ENCODE peak calls at places on chromosomes 13 and 19, in ten cellular contexts. One of them, this sample, is unnamed.

GRCh38 chr13:25847145-25847544 is 204.7 kb downstream of the SHISA2 start:
- DNase-seq in suprapubic skin: no peak
- DNase-seq in tibial nerve: no peak
- DNase-seq in CD4-positive, CD25-positive, alpha-beta regulatory T cell: peak
- DNase-seq in aorta: no peak
- DNase-seq in cardiac muscle cell: no peak
- DNase-seq in ovary: no peak
- DNase-seq in Peyer's patch: no peak
- DNase-seq in fibroblast of the aortic adventitia: no peak
- DNase-seq in dorsolateral prefrontal cortex: no peak
- DNase-seq in this sample: no peak

GRCh38 chr13:76822691-76823267 is 63.4 kb downstream of the KCTD12 start:
- DNase-seq in suprapubic skin: no peak
- DNase-seq in tibial nerve: no peak
- DNase-seq in CD4-positive, CD25-positive, alpha-beta regulatory T cell: peak
- DNase-seq in aorta: no peak
- DNase-seq in cardiac muscle cell: peak
- DNase-seq in ovary: no peak
- DNase-seq in Peyer's patch: no peak
- DNase-seq in fibroblast of the aortic adventitia: peak
- DNase-seq in dorsolateral prefrontal cortex: no peak
- DNase-seq in this sample: peak

GRCh38 chr19:40270362-40271089 is 14.6 kb downstream of the AKT2 start:
- DNase-seq in suprapubic skin: no peak
- DNase-seq in tibial nerve: no peak
- DNase-seq in CD4-positive, CD25-positive, alpha-beta regulatory T cell: no peak
- DNase-seq in aorta: no peak
- DNase-seq in cardiac muscle cell: no peak
- DNase-seq in ovary: no peak
- DNase-seq in Peyer's patch: no peak
- DNase-seq in fibroblast of the aortic adventitia: no peak
- DNase-seq in dorsolateral prefrontal cortex: peak
- DNase-seq in this sample: no peak

GRCh38 chr13:80336335-80336734 is 4.6 kb downstream of the SPRY2 start:
- DNase-seq in suprapubic skin: no peak
- DNase-seq in tibial nerve: no peak
- DNase-seq in CD4-positive, CD25-positive, alpha-beta regulatory T cell: no peak
- DNase-seq in aorta: no peak
- DNase-seq in cardiac muscle cell: peak
- DNase-seq in ovary: no peak
- DNase-seq in Peyer's patch: no peak
- DNase-seq in fibroblast of the aortic adventitia: peak
- DNase-seq in dorsolateral prefrontal cortex: no peak
- DNase-seq in this sample: peak

GRCh38 chr19:23281663-23282276 is 31.6 kb upstream of the ZNF724 start:
- DNase-seq in suprapubic skin: no peak
- DNase-seq in tibial nerve: no peak
- DNase-seq in CD4-positive, CD25-positive, alpha-beta regulatory T cell: no peak
- DNase-seq in aorta: no peak
- DNase-seq in cardiac muscle cell: no peak
- DNase-seq in ovary: no peak
- DNase-seq in Peyer's patch: no peak
- DNase-seq in fibroblast of the aortic adventitia: no peak
- DNase-seq in dorsolateral prefrontal cortex: no peak
- DNase-seq in this sample: no peak

GRCh38 chr13:97267418-97268059 is 45.4 kb downstream of the MBNL2 start:
- DNase-seq in suprapubic skin: no peak
- DNase-seq in tibial nerve: no peak
- DNase-seq in CD4-positive, CD25-positive, alpha-beta regulatory T cell: no peak
- DNase-seq in aorta: no peak
- DNase-seq in cardiac muscle cell: no peak
- DNase-seq in ovary: no peak
- DNase-seq in Peyer's patch: no peak
- DNase-seq in fibroblast of the aortic adventitia: no peak
- DNase-seq in dorsolateral prefrontal cortex: no peak
- DNase-seq in this sample: no peak

GRCh38 chr13:51803422-51804294 is at the start of gene DHRS12:
- DNase-seq in suprapubic skin: peak
- DNase-seq in tibial nerve: peak
- DNase-seq in CD4-positive, CD25-positive, alpha-beta regulatory T cell: peak
- DNase-seq in aorta: peak
- DNase-seq in cardiac muscle cell: peak
- DNase-seq in ovary: peak
- DNase-seq in Peyer's patch: peak
- DNase-seq in fibroblast of the aortic adventitia: peak
- DNase-seq in dorsolateral prefrontal cortex: peak
- DNase-seq in this sample: peak

GRCh38 chr13:104553156-104553555 is 1486.9 kb upstream of the SLC10A2 start:
- DNase-seq in suprapubic skin: no peak
- DNase-seq in tibial nerve: no peak
- DNase-seq in CD4-positive, CD25-positive, alpha-beta regulatory T cell: no peak
- DNase-seq in aorta: no peak
- DNase-seq in cardiac muscle cell: peak
- DNase-seq in ovary: no peak
- DNase-seq in Peyer's patch: no peak
- DNase-seq in fibroblast of the aortic adventitia: no peak
- DNase-seq in dorsolateral prefrontal cortex: no peak
- DNase-seq in this sample: peak

GRCh38 chr13:47175172-47175806 is 278.4 kb upstream of the HTR2A start:
- DNase-seq in suprapubic skin: no peak
- DNase-seq in tibial nerve: no peak
- DNase-seq in CD4-positive, CD25-positive, alpha-beta regulatory T cell: no peak
- DNase-seq in aorta: no peak
- DNase-seq in cardiac muscle cell: peak
- DNase-seq in ovary: no peak
- DNase-seq in Peyer's patch: no peak
- DNase-seq in fibroblast of the aortic adventitia: peak
- DNase-seq in dorsolateral prefrontal cortex: no peak
- DNase-seq in this sample: peak

GRCh38 chr13:85586856-85587255 is 212.4 kb downstream of the SLITRK6 start:
- DNase-seq in suprapubic skin: no peak
- DNase-seq in tibial nerve: no peak
- DNase-seq in CD4-positive, CD25-positive, alpha-beta regulatory T cell: no peak
- DNase-seq in aorta: no peak
- DNase-seq in cardiac muscle cell: no peak
- DNase-seq in ovary: no peak
- DNase-seq in Peyer's patch: no peak
- DNase-seq in fibroblast of the aortic adventitia: no peak
- DNase-seq in dorsolateral prefrontal cortex: no peak
- DNase-seq in this sample: no peak

GRCh38 chr13:21106089-21106488 is 44.7 kb upstream of the LATS2 start:
- DNase-seq in suprapubic skin: peak
- DNase-seq in tibial nerve: no peak
- DNase-seq in CD4-positive, CD25-positive, alpha-beta regulatory T cell: no peak
- DNase-seq in aorta: no peak
- DNase-seq in cardiac muscle cell: peak
- DNase-seq in ovary: no peak
- DNase-seq in Peyer's patch: no peak
- DNase-seq in fibroblast of the aortic adventitia: no peak
- DNase-seq in dorsolateral prefrontal cortex: no peak
- DNase-seq in this sample: peak

DNA sequence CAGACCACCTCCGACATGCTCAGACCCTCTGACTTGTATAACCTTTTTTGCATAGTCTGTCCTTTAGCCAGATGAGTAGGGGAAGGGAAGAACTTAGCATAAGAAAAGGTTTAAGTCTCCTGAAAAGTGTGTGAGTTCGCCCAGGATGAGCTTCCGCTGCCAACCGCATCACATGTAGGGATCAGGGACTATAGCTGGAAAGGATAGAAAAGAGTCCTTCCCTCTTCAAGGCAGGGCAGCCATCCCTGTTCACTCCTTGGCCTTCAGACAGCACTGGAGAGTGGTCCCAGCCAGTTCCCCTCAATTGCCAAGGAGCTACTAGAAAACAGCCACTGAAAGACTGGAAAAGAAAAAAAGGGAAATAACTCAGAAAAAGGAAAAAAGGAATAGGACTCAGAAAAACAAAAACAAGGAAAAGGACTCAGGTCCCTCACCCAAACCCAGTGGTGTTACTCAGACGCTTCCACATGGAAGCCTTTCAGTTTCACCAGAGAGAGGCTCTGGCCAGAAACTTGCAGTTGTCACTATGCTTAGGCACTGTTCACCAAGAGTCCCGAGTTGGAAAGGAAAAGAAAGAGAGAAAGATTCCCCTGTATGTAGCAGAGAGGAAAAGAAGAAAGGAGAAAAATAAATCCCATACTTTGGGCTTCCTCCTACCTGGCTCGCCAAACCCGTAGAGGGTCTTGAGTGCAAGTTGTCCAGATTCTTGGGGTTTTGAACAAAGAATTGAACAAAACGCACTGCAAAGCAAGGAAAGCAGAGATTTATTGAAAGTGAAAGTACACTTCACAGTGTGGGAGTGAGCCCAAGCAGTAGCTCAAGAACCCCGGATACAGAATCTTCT is 5.6 kb upstream of the TM9SF2 start:
- DNase-seq in suprapubic skin: no peak
- DNase-seq in tibial nerve: no peak
- DNase-seq in CD4-positive, CD25-positive, alpha-beta regulatory T cell: no peak
- DNase-seq in aorta: no peak
- DNase-seq in cardiac muscle cell: no peak
- DNase-seq in ovary: no peak
- DNase-seq in Peyer's patch: no peak
- DNase-seq in fibroblast of the aortic adventitia: peak
- DNase-seq in dorsolateral prefrontal cortex: no peak
- DNase-seq in this sample: no peak
- H3K4me3 ChIP-seq in suprapubic skin: peak
- H3K4me3 ChIP-seq in tibial nerve: peak
- H3K4me3 ChIP-seq in CD4-positive, CD25-positive, alpha-beta regulatory T cell: peak
- H3K4me3 ChIP-seq in aorta: no peak
- H3K4me3 ChIP-seq in cardiac muscle cell: no peak
- H3K4me3 ChIP-seq in ovary: peak
- H3K4me3 ChIP-seq in Peyer's patch: peak
- H3K4me3 ChIP-seq in fibroblast of the aortic adventitia: peak
- H3K4me3 ChIP-seq in dorsolateral prefrontal cortex: peak
- H3K4me3 ChIP-seq in this sample: peak

GRCh38 chr19:49282184-49282583 is 42.8 kb downstream of the SLC6A16 start:
- DNase-seq in suprapubic skin: no peak
- DNase-seq in tibial nerve: no peak
- DNase-seq in CD4-positive, CD25-positive, alpha-beta regulatory T cell: no peak
- DNase-seq in aorta: no peak
- DNase-seq in cardiac muscle cell: no peak
- DNase-seq in ovary: no peak
- DNase-seq in Peyer's patch: no peak
- DNase-seq in fibroblast of the aortic adventitia: no peak
- DNase-seq in dorsolateral prefrontal cortex: no peak
- DNase-seq in this sample: no peak
- H3K4me3 ChIP-seq in suprapubic skin: no peak
- H3K4me3 ChIP-seq in tibial nerve: no peak
- H3K4me3 ChIP-seq in CD4-positive, CD25-positive, alpha-beta regulatory T cell: no peak
- H3K4me3 ChIP-seq in aorta: no peak
- H3K4me3 ChIP-seq in cardiac muscle cell: no peak
- H3K4me3 ChIP-seq in ovary: no peak
- H3K4me3 ChIP-seq in Peyer's patch: no peak
- H3K4me3 ChIP-seq in fibroblast of the aortic adventitia: no peak
- H3K4me3 ChIP-seq in dorsolateral prefrontal cortex: no peak
- H3K4me3 ChIP-seq in this sample: no peak

DNA sequence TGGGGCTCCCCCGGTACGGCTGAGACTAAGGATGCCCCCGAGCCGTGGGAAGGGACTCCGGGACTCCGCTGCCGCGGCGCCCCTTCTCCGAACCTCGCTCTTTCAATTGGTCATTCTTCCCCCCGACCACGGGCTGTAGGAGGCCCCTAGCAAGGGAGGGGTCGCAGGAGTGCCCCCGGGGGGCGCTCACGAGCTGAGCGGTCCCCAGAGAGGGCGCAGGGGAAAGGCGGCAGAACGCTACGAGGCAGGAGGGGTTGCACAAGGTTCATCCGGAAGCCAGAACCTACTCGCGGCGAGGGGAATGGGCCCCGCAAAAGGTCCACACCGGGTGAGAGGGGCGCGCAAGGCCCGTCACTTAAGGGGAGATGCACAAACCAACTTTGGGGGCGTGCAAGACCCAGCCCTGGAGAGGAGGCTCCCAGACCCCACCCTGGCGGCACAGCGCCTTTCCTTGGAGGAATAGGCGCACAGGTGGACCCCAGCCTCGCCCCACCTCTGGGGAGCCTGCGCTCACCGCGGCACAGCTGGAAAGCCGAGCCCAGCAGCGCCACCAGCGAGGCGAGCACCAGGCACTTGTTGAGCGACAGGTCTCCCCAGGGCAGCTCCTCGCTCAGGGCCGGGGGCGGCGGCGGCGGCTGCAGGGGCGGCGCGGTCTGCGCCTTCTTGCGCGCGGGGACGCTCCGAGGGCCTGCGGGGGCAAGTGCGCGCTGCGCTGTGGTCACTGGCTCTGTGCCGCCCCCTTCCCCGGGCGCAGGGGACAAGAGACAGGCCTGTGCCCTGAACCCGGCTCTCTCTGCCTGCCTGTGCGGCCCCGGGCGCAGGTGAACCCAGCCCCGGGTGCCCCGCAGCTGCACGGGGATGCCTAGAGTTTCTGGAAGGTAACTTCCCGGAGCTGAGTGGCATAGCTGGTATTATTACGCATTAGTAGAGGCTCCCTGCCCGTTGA is 2.8 kb downstream of the JSRP1 start:
- DNase-seq in suprapubic skin: no peak
- DNase-seq in tibial nerve: no peak
- DNase-seq in CD4-positive, CD25-positive, alpha-beta regulatory T cell: peak
- DNase-seq in aorta: no peak
- DNase-seq in cardiac muscle cell: no peak
- DNase-seq in ovary: no peak
- DNase-seq in Peyer's patch: no peak
- DNase-seq in fibroblast of the aortic adventitia: no peak
- DNase-seq in dorsolateral prefrontal cortex: no peak
- DNase-seq in this sample: no peak
- H3K4me3 ChIP-seq in suprapubic skin: peak
- H3K4me3 ChIP-seq in tibial nerve: peak
- H3K4me3 ChIP-seq in CD4-positive, CD25-positive, alpha-beta regulatory T cell: peak
- H3K4me3 ChIP-seq in aorta: no peak
- H3K4me3 ChIP-seq in cardiac muscle cell: peak
- H3K4me3 ChIP-seq in ovary: no peak
- H3K4me3 ChIP-seq in Peyer's patch: peak
- H3K4me3 ChIP-seq in fibroblast of the aortic adventitia: no peak
- H3K4me3 ChIP-seq in dorsolateral prefrontal cortex: no peak
- H3K4me3 ChIP-seq in this sample: no peak

DNA sequence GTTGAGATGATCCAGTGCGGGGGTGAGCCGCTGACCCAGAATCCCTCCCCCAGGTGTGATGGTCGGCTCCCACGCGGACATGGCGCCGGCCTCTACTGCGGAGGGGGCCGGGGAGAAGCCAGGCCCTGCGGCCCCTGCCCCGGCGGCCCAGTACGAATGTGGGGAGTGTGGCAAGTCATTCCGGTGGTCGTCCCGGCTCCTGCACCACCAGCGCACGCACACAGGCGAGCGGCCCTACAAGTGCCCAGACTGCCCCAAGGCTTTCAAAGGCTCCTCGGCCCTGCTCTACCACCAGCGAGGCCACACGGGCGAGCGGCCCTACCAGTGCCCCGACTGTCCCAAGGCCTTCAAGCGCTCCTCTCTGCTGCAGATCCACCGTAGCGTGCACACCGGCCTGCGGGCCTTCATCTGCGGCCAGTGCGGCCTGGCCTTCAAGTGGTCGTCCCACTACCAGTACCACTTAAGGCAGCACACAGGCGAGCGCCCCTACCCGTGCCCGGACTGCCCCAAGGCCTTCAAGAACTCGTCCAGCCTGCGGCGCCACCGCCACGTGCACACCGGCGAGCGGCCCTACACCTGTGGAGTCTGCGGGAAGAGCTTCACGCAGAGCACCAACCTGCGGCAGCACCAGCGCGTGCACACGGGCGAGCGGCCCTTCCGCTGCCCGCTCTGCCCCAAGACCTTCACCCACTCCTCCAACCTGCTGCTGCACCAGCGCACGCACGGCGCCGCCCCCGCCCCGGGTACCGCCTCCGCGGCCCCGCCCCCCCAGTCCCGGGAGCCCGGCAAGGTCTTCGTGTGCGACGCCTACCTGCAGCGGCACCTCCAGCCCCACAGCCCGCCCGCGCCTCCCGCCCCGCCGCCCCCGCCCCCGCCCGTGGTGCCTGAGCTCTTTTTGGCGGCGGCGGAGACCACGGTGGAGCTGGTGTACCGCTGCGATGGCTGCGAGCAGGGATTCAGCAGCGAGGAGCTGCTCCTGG is 3.5 kb upstream of the NAT14 start:
- DNase-seq in suprapubic skin: no peak
- DNase-seq in tibial nerve: no peak
- DNase-seq in CD4-positive, CD25-positive, alpha-beta regulatory T cell: no peak
- DNase-seq in aorta: no peak
- DNase-seq in cardiac muscle cell: no peak
- DNase-seq in ovary: no peak
- DNase-seq in Peyer's patch: no peak
- DNase-seq in fibroblast of the aortic adventitia: no peak
- DNase-seq in dorsolateral prefrontal cortex: no peak
- DNase-seq in this sample: no peak
- H3K4me3 ChIP-seq in suprapubic skin: no peak
- H3K4me3 ChIP-seq in tibial nerve: no peak
- H3K4me3 ChIP-seq in CD4-positive, CD25-positive, alpha-beta regulatory T cell: no peak
- H3K4me3 ChIP-seq in aorta: no peak
- H3K4me3 ChIP-seq in cardiac muscle cell: no peak
- H3K4me3 ChIP-seq in ovary: no peak
- H3K4me3 ChIP-seq in Peyer's patch: no peak
- H3K4me3 ChIP-seq in fibroblast of the aortic adventitia: no peak
- H3K4me3 ChIP-seq in dorsolateral prefrontal cortex: no peak
- H3K4me3 ChIP-seq in this sample: no peak